ENCODE peak calls at places on chromosomes 16 and 17, in five cellular contexts. J, V, H, W and Z are unnamed samples.

GRCh38 chr16:87815567-87815966 is 49.8 kb upstream of the KLHDC4 start:
- DNase-seq in J (no peak), H (peak), W (no peak), V (no peak), Z (no peak)

GRCh38 chr16:87806608-87807546 is 41.1 kb upstream of the KLHDC4 start:
- DNase-seq in H (peak), V (peak), J (peak), W (no peak), Z (peak)

GRCh38 chr17:38982858-38983746 is 15.9 kb upstream of the FBXO47 start:
- DNase-seq in W (peak), H (peak), V (peak), J (peak), Z (peak)

GRCh38 chr17:21253646-21254441 is 634 bp upstream of the NATD1 start:
- DNase-seq in J (no peak), W (no peak), H (no peak), V (no peak), Z (no peak)

GRCh38 chr16:31427441-31428276 is 501 bp downstream of the COX6A2 start:
- DNase-seq in J (no peak), V (peak), H (no peak), W (no peak), Z (peak)

GRCh38 chr17:44826123-44826790 is 3.8 kb downstream of the GJC1 start:
- DNase-seq in W (no peak), H (no peak), J (no peak), V (no peak), Z (no peak)

GRCh38 chr17:66737524-66737923 is 97.4 kb upstream of the CACNG5 start:
- DNase-seq in H (no peak), V (no peak), W (no peak), J (no peak), Z (no peak)

GRCh38 chr17:74394275-74394950 is 27.1 kb downstream of the GPR142 start:
- DNase-seq in J (no peak), W (no peak), V (no peak), H (no peak), Z (no peak)

GRCh38 chr16:59259074-59259963 is 525.2 kb upstream of the GOT2 start:
- DNase-seq in H (no peak), V (no peak), J (no peak), W (no peak), Z (no peak)

GRCh38 chr17:71251936-71252335 is 868.9 kb upstream of the SOX9 start:
- DNase-seq in H (no peak), V (no peak), W (no peak), J (no peak), Z (no peak)

GRCh38 chr17:64653985-64654355 is 8.1 kb downstream of the SMURF2 start:
- DNase-seq in W (no peak), H (no peak), J (no peak), V (no peak), Z (no peak)

GRCh38 chr17:8039611-8040168 is 831 bp downstream of the ALOX15B start:
- DNase-seq in W (no peak), V (no peak), J (no peak), H (no peak), Z (no peak)

GRCh38 chr16:22641030-22641671 is 130.5 kb downstream of the NPIPB5 start:
- DNase-seq in J (peak), V (no peak), H (no peak), W (no peak), Z (no peak)

GRCh38 chr16:62201911-62202310 is 165.7 kb upstream of the CDH8 start:
- DNase-seq in H (no peak), V (no peak), W (no peak), J (no peak), Z (no peak)

GRCh38 chr17:64001763-64002529 is 3.8 kb downstream of the PRR29 start:
- DNase-seq in J (no peak), W (no peak), V (no peak), H (no peak), Z (peak)

GRCh38 chr17:2965621-2966275 is 97.7 kb downstream of the OR1D5 start:
- DNase-seq in H (no peak), V (no peak), W (no peak), J (peak), Z (peak)

GRCh38 chr17:69067274-69068047 is 6.7 kb upstream of the ABCA9 start:
- DNase-seq in H (no peak), J (peak), W (no peak), V (peak), Z (no peak)

GRCh38 chr17:78390241-78391050 is 12.0 kb downstream of the PGS1 start:
- DNase-seq in J (no peak), W (no peak), H (no peak), V (no peak), Z (peak)

GRCh38 chr16:152141-153128 is at the start of gene HBZ:
- DNase-seq in H (no peak), V (peak), W (no peak), J (no peak), Z (no peak)

GRCh38 chr16:25996052-25996451 is 304.3 kb downstream of the HS3ST4 start:
- DNase-seq in W (no peak), H (no peak), V (peak), J (no peak), Z (no peak)

GRCh38 chr17:73119631-73120030 is 27.1 kb upstream of the SLC39A11 start:
- DNase-seq in J (no peak), H (no peak), V (no peak), W (no peak), Z (no peak)

GRCh38 chr17:29143894-29144293 is 36.3 kb downstream of the MYO18A start:
- DNase-seq in J (no peak), H (peak), W (no peak), V (peak), Z (peak)

GRCh38 chr16:29231231-29231630 is 175.3 kb downstream of the NPIPB11 start:
- DNase-seq in H (no peak), W (no peak), J (no peak), V (no peak), Z (no peak)

GRCh38 chr16:83005653-83006160 is 378.9 kb downstream of the CDH13 start:
- DNase-seq in H (no peak), J (no peak), V (no peak), W (no peak), Z (no peak)

GRCh38 chr17:55263565-55264272 is 1.0 kb upstream of the HLF start:
- DNase-seq in V (no peak), H (no peak), J (no peak), W (no peak), Z (peak)

GRCh38 chr17:37648555-37648954 is 5.3 kb upstream of the DDX52 start:
- DNase-seq in H (no peak), V (no peak), J (no peak), W (no peak), Z (no peak)

GRCh38 chr17:4028436-4028835 is 64.2 kb upstream of the ATP2A3 start:
- DNase-seq in V (no peak), J (no peak), H (no peak), W (no peak), Z (no peak)

GRCh38 chr16:28873543-28874201 is 4.6 kb upstream of the ATP2A1 start:
- DNase-seq in V (peak), J (no peak), W (no peak), H (no peak), Z (peak)

GRCh38 chr16:24131294-24131693 is 124.8 kb upstream of the CACNG3 start:
- DNase-seq in V (no peak), H (no peak), W (no peak), J (no peak), Z (no peak)

GRCh38 chr16:89357055-89357454 is 133.3 kb downstream of the ANKRD11 start:
- DNase-seq in J (no peak), W (no peak), H (peak), V (peak), Z (no peak)

GRCh38 chr17:74770498-74771318 is 5.4 kb downstream of the NAT9 start:
- DNase-seq in H (peak), V (peak), J (peak), W (no peak), Z (peak)

GRCh38 chr17:73840829-73841228 is 196.6 kb upstream of the SDK2 start:
- DNase-seq in J (no peak), H (no peak), V (no peak), W (no peak), Z (no peak)

GRCh38 chr16:49886554-49887121 is 30.7 kb upstream of the ZNF423 start:
- DNase-seq in V (peak), H (no peak), W (no peak), J (no peak), Z (no peak)

GRCh38 chr16:29813644-29814562 is 1.9 kb downstream of the PRRT2 start:
- DNase-seq in V (no peak), H (no peak), J (no peak), W (no peak), Z (no peak)

GRCh38 chr17:39132192-39132600 is 19.2 kb downstream of the PLXDC1 start:
- DNase-seq in W (no peak), H (no peak), J (no peak), V (no peak), Z (no peak)

GRCh38 chr16:62022688-62023087 is 13.6 kb downstream of the CDH8 start:
- DNase-seq in H (no peak), V (no peak), J (no peak), W (no peak), Z (no peak)

GRCh38 chr16:10940501-10941079 is 1.7 kb downstream of the DEXI start:
- DNase-seq in H (no peak), J (no peak), W (no peak), V (no peak), Z (no peak)

GRCh38 chr16:72291121-72291520 is 119.2 kb upstream of the PMFBP1 start:
- DNase-seq in V (no peak), J (peak), W (no peak), H (no peak), Z (no peak)

GRCh38 chr17:59437766-59438165 is 106.3 kb downstream of the YPEL2 start:
- DNase-seq in J (no peak), H (no peak), V (no peak), W (peak), Z (no peak)

GRCh38 chr17:59440757-59441458 is 109.5 kb downstream of the YPEL2 start:
- DNase-seq in W (peak), J (peak), V (peak), H (peak), Z (peak)

GRCh38 chr17:59441459-59442096 is 110.1 kb downstream of the YPEL2 start:
- DNase-seq in J (no peak), V (no peak), H (no peak), W (no peak), Z (no peak)

GRCh38 chr17:59439261-59439660 is 107.8 kb downstream of the YPEL2 start:
- DNase-seq in J (no peak), H (no peak), V (no peak), W (no peak), Z (no peak)

DNA sequence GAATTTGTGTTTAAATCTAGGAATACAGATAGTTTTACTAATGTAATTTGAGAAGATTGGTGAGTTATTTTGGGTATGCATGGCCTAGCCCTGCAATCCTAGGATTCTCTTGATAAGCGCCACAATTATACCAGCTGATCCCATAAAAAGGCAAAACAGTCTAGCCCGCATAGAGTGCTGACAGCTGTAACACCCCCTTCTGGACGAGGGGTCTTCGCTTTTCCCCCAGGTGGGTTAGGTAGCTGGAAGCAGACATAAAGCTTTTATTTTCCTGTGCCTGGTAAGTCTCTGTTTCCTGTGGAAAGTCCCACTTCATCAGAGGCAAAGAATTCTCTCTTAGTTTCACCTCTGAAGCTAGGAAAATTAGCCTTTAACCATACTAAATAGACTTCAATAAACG is 108.3 kb downstream of the YPEL2 start:
- DNase-seq in V (no peak), H (no peak), W (no peak), J (no peak), Z (no peak)
- TF ChIP-seq ZBTB33 in V (no peak), H (no peak), W (no peak), J (no peak), Z (no peak)

GRCh38 chr17:41800601-41801373 is 11.0 kb downstream of the P3H4 start:
- DNase-seq in J (peak), H (peak), V (peak), W (no peak), Z (peak)
- TF ChIP-seq ZBTB33 in J (no peak), H (no peak), V (no peak), W (no peak), Z (no peak)

GRCh38 chr16:79997257-79997656 is 396.7 kb upstream of the MAF start:
- DNase-seq in W (no peak), J (no peak), H (peak), V (peak), Z (peak)

GRCh38 chr16:79995315-79995714 is 394.8 kb upstream of the MAF start:
- DNase-seq in W (no peak), V (no peak), J (no peak), H (no peak), Z (no peak)

GRCh38 chr16:79991918-79992317 is 391.4 kb upstream of the MAF start:
- DNase-seq in H (no peak), V (no peak), J (no peak), W (no peak), Z (no peak)

GRCh38 chr16:79993810-79994209 is 393.3 kb upstream of the MAF start:
- DNase-seq in V (no peak), J (no peak), H (no peak), W (no peak), Z (no peak)

DNA sequence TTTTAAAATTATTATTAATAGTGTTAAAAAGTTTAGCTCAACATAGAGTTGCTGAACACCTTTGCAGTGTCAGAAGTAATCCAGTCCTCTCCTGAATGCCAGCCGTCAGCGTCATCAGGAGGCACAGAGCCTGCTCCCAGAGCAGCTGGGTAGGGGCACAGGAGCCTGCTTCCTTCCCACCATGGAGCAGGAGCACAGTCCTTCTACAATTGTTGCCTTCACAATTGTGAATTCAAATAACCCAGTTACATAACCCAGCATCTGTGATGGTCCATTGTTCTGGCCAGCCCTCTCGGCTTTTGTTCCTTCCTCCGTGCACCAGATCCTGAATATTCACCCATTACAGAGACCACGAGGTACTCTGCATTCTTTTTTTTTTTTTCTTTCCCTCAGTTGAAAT is 393.9 kb upstream of the MAF start:
- DNase-seq in H (no peak), V (no peak), W (no peak), J (no peak), Z (no peak)
- TF ChIP-seq ZBTB33 in H (no peak), V (no peak), W (no peak), J (no peak), Z (no peak)

DNA sequence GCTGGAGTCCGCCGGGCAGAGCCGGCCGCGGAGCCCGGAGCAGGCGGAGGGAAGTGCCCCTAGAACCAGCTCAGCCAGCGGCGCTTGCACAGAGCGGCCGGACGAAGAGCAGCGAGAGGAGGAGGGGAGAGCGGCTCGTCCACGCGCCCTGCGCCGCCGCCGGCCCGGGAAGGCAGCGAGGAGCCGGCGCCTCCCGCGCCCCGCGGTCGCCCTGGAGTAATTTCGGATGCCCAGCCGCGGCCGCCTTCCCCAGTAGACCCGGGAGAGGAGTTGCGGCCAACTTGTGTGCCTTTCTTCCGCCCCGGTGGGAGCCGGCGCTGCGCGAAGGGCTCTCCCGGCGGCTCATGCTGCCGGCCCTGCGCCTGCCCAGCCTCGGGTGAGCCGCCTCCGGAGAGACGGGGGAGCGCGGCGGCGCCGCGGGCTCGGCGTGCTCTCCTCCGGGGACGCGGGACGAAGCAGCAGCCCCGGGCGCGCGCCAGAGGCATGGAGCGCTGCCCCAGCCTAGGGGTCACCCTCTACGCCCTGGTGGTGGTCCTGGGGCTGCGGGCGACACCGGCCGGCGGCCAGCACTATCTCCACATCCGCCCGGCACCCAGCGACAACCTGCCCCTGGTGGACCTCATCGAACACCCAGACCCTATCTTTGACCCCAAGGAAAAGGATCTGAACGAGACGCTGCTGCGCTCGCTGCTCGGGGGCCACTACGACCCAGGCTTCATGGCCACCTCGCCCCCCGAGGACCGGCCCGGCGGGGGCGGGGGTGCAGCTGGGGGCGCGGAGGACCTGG is 435 bp downstream of the NOG start:
- DNase-seq in V (no peak), H (peak), W (no peak), J (no peak), Z (peak)
- TF ChIP-seq ZBTB33 in V (no peak), H (no peak), W (no peak), J (no peak), Z (no peak)